ENCODE peak calls at places on chromosomes 7 and 10, in eight cellular contexts. A is left ventricle myocardium inferior; I is anterior cingulate cortex; G is small intestine; U is GM23248; H is activated CD8-positive, alpha-beta T cell treated with anti-CD3 and anti-CD28 coated beads for 36 hours; O is CD8-positive, alpha-beta T cell; Z is HFF-Myc. N is an unnamed sample.

GRCh38 chr10:21964983-21965665 is 38.4 kb downstream of the DNAJC1 start:
- DNase-seq in G (no peak), A (no peak), U (no peak), H (no peak), I (no peak), O (no peak), Z (no peak), N (no peak)

GRCh38 chr7:73560035-73560835 is 2.7 kb upstream of the BCL7B start:
- DNase-seq in H (peak), O (no peak), U (peak), I (no peak), G (peak), A (no peak), Z (peak), N (peak)

GRCh38 chr10:28587270-28587969 is 54.5 kb downstream of the WAC start:
- DNase-seq in O (no peak), Z (peak), U (peak), G (no peak), I (no peak), H (no peak), A (no peak), N (peak)

GRCh38 chr7:124072603-124073324 is 39.9 kb upstream of the TMEM229A start:
- DNase-seq in A (no peak), O (no peak), I (no peak), G (no peak), Z (peak), H (no peak), U (peak), N (no peak)

GRCh38 chr7:4797858-4798705 is 22.7 kb downstream of the AP5Z1 start:
- DNase-seq in A (peak), G (peak), H (peak), U (peak), O (peak), I (peak), Z (no peak), N (peak)

GRCh38 chr10:14378387-14378960 is 47.8 kb upstream of the FRMD4A start:
- DNase-seq in A (no peak), U (no peak), Z (no peak), H (no peak), O (no peak), G (no peak), I (no peak), N (no peak)

GRCh38 chr7:98360221-98361124 is 40.4 kb downstream of the BAIAP2L1 start:
- DNase-seq in O (no peak), A (no peak), I (no peak), G (peak), U (no peak), H (no peak), Z (no peak), N (no peak)

GRCh38 chr10:25632802-25633201 is 301.2 kb upstream of the MYO3A start:
- DNase-seq in H (no peak), A (no peak), I (no peak), G (no peak), Z (no peak), U (no peak), O (no peak), N (no peak)

GRCh38 chr7:24911213-24911603 is 68.8 kb downstream of the OSBPL3 start:
- DNase-seq in H (peak), O (peak), A (no peak), Z (no peak), I (no peak), U (no peak), G (peak), N (no peak)

GRCh38 chr7:27777662-27778061 is 37.7 kb downstream of the TAX1BP1 start:
- DNase-seq in G (no peak), O (no peak), A (no peak), H (no peak), I (no peak), Z (no peak), U (no peak), N (no peak)

GRCh38 chr10:6382081-6382480 is 179.3 kb downstream of the PFKFB3 start:
- DNase-seq in I (peak), H (peak), U (peak), G (no peak), O (peak), Z (peak), A (no peak), N (no peak)

GRCh38 chr7:11466517-11467105 is 365.4 kb downstream of the THSD7A start:
- DNase-seq in U (no peak), O (no peak), H (no peak), G (no peak), Z (no peak), I (no peak), A (no peak), N (no peak)

GRCh38 chr10:74207681-74208080 is 56.7 kb downstream of the ADK start:
- DNase-seq in O (no peak), G (no peak), U (no peak), H (no peak), A (no peak), I (no peak), Z (no peak), N (no peak)

GRCh38 chr7:4796453-4796852 is 21.0 kb downstream of the AP5Z1 start:
- DNase-seq in Z (no peak), U (no peak), G (no peak), A (no peak), I (no peak), O (no peak), H (no peak), N (no peak)

N was measured in osteoblast.